ENCODE peak calls at places on chromosomes 16 and 17, in four cellular contexts. K is H1, G is GM12878, N is K562. U is an unnamed sample.

GRCh38 chr16:566475-567361 is at the start of gene NHLRC4:
- DNase-seq in N (peak; percentile 93), G (no peak), K (no peak), U (peak; percentile 54)

GRCh38 chr16:50821586-50821985 is 79.7 kb downstream of the CYLD start:
- DNase-seq in K (peak; percentile 28), G (no peak), N (peak; percentile 14), U (peak; percentile 23)

GRCh38 chr17:8163978-8164814 is 1.4 kb upstream of the VAMP2 start:
- DNase-seq in K (no peak), G (no peak), N (peak; percentile 93), U (peak; percentile 59)

GRCh38 chr17:78272181-78272913 is 40.9 kb downstream of the TMEM235 start:
- DNase-seq in G (no peak), K (no peak), N (peak; percentile 94), U (peak; percentile 90)

GRCh38 chr16:23145186-23145585 is 4.1 kb downstream of the USP31 start:
- DNase-seq in G (no peak), N (no peak), K (no peak), U (no peak)

GRCh38 chr16:15032547-15033308 is 23.1 kb downstream of the NTAN1 start:
- DNase-seq in K (no peak), G (no peak), N (peak; percentile 23), U (peak; percentile 31)

GRCh38 chr16:28823291-28823718 is 506 bp downstream of the ATXN2L start:
- DNase-seq in N (no peak), K (no peak), G (no peak), U (no peak)

GRCh38 chr17:81652901-81653771 is 3.2 kb downstream of the PDE6G start:
- DNase-seq in N (no peak), K (peak; percentile 77), G (no peak), U (no peak)

GRCh38 chr16:88888057-88888777 is 21.8 kb upstream of the PABPN1L start:
- DNase-seq in K (no peak), G (peak; percentile 72), N (peak; percentile 31), U (no peak)

GRCh38 chr16:50747206-50747956 is 5.5 kb downstream of the CYLD start:
- DNase-seq in G (peak; percentile 57), N (no peak), K (no peak), U (no peak)

GRCh38 chr16:22282254-22282892 is 14.8 kb upstream of the POLR3E start:
- DNase-seq in N (peak; percentile 89), G (no peak), K (no peak), U (no peak)

GRCh38 chr17:65100316-65101140 is 36.6 kb upstream of the RGS9 start:
- DNase-seq in N (peak; percentile 86), K (peak; percentile 93), G (peak; percentile 77), U (peak; percentile 47)

GRCh38 chr17:78133971-78134898 is 3.7 kb downstream of the TMC8 start:
- DNase-seq in N (peak; percentile 88), K (peak; percentile 87), G (no peak), U (peak; percentile 12)

GRCh38 chr17:66123163-66123562 is 68.8 kb downstream of the CEP112 start:
- DNase-seq in K (no peak), G (no peak), N (no peak), U (peak; percentile 38)

GRCh38 chr16:52191533-52192134 is 355.3 kb downstream of the TOX3 start:
- DNase-seq in N (peak; percentile 59), G (peak; percentile 15), K (peak; percentile 84), U (peak; percentile 58)

GRCh38 chr16:57081744-57082143 is 10.6 kb upstream of the CPNE2 start:
- DNase-seq in G (no peak), N (no peak), K (no peak), U (no peak)

GRCh38 chr17:15281909-15282308 is 16.8 kb upstream of the PMP22 start:
- DNase-seq in G (no peak), K (no peak), N (no peak), U (no peak)

GRCh38 chr17:79207957-79208356 is 133.3 kb downstream of the ENGASE start:
- DNase-seq in G (no peak), K (no peak), N (no peak), U (no peak)

GRCh38 chr17:78665952-78666920 is 89.0 kb upstream of the DNAH17 start:
- DNase-seq in G (no peak), N (peak; percentile 97), K (no peak), U (no peak)

GRCh38 chr17:39781814-39782213 is 44.1 kb downstream of the GRB7 start:
- DNase-seq in K (no peak), G (no peak), N (no peak), U (no peak)

GRCh38 chr17:62668091-62668804 is 40.8 kb downstream of the MRC2 start:
- DNase-seq in G (no peak), K (no peak), N (no peak), U (no peak)

GRCh38 chr17:80316927-80317705 is 56.5 kb downstream of the RNF213 start:
- DNase-seq in K (no peak), N (no peak), G (no peak), U (no peak)

GRCh38 chr17:8785547-8786412 is 13.4 kb downstream of the MFSD6L start:
- DNase-seq in G (no peak), K (peak; percentile 99), N (peak; percentile 61), U (peak; percentile 56)

GRCh38 chr17:82200743-82201497 is 11.7 kb downstream of the CCDC57 start:
- DNase-seq in K (no peak), N (peak; percentile 88), G (no peak), U (no peak)

GRCh38 chr16:8869212-8869987 is 594 bp upstream of the CARHSP1 start:
- DNase-seq in K (no peak), G (no peak), N (peak; percentile 56), U (no peak)

GRCh38 chr17:8059131-8059530 is 20.3 kb downstream of the ALOX15B start:
- DNase-seq in G (no peak), N (no peak), K (no peak), U (no peak)

GRCh38 chr17:19799796-19800195 is 51.7 kb upstream of the ALDH3A1 start:
- DNase-seq in N (no peak), K (no peak), G (no peak), U (no peak)

GRCh38 chr17:42783778-42784138 is 3.3 kb downstream of the WNK4 start:
- DNase-seq in N (no peak), K (no peak), G (no peak), U (no peak)

GRCh38 chr17:42783062-42783777 is 2.8 kb downstream of the WNK4 start:
- DNase-seq in K (no peak), N (no peak), G (no peak), U (peak; percentile 83)

GRCh38 chr17:42784811-42785592 is 4.6 kb downstream of the WNK4 start:
- DNase-seq in N (no peak), K (no peak), G (no peak), U (no peak)

GRCh38 chr17:42782402-42783061 is 2.1 kb downstream of the WNK4 start:
- DNase-seq in N (no peak), K (no peak), G (no peak), U (no peak)

GRCh38 chr17:42784361-42784760 is 4.0 kb downstream of the WNK4 start:
- DNase-seq in K (no peak), G (no peak), N (no peak), U (no peak)
- TF ChIP-seq CHD1 in K (no peak), G (no peak), N (no peak), U (no peak)

DNA sequence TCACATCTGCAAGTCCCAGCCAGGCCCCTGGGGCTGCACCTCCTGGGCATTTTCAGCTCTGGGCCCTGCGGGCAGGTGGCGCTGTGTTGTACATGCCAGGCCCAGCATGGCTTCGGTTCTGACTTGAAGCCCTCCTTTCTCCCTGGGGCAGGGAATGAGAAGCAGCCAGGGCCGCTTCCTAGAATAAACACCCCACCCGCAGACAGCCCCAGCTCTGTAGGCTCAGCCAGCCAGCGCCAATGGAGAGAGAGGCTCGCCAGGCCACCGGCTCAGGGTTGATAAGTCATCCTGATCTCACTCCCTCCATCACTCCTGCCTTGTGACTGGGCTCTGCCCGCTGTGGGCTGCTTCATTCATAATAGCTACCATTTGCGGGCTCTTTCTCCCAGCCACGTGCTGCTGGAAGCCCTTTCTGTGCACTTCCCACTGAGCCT is 6.0 kb upstream of the GLIS2 start:
- DNase-seq in K (peak; percentile 94), G (no peak), N (no peak), U (peak; percentile 93)
- TF ChIP-seq RAD21 in K (peak; percentile 46), G (peak; percentile 56), N (no peak), U (peak; percentile 57)

DNA sequence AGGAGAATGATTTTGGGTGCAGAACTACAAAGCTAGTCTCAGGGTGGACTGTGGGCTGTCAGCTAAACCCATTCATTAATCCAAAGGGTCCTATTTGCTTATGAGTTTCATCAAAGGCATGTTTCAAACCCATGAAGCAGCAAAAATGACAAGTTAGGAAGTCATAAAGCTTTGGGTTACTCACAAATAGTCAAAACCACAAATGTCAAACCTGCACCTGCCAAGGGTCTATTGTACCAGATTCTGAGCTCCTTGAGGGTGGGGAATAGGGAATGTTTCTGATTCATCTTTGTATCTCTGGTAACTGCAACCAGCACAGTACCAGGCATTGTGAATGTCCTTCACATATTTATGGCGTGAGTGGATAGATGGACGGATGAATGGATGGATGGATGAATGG is 317.7 kb downstream of the MAF start:
- DNase-seq in K (no peak), G (no peak), N (no peak), U (no peak)
- TF ChIP-seq CHD1 in K (no peak), G (no peak), N (no peak), U (no peak)

DNA sequence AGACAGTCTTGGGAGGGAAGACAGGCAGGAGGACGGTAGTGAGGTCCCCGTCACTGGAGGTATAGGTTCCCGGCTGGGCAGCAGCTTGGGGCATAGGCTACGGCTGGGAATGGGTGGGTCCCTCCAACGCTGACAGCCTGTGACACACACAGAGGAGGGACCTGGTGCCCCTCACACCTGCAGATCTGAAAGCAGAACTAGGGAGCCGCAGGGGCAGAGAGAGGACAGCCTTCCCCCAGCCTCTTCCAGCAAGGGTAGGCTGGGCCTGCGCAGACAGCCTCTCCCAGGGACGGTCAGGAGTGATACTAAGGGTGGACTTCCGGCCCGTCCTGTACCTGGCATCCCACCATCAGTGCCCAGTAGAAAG is 2.0 kb downstream of the P2RX1 start:
- DNase-seq in G (peak; percentile 49), N (no peak), K (no peak), U (no peak)
- TF ChIP-seq RAD21 in G (no peak), N (no peak), K (no peak), U (no peak)

DNA sequence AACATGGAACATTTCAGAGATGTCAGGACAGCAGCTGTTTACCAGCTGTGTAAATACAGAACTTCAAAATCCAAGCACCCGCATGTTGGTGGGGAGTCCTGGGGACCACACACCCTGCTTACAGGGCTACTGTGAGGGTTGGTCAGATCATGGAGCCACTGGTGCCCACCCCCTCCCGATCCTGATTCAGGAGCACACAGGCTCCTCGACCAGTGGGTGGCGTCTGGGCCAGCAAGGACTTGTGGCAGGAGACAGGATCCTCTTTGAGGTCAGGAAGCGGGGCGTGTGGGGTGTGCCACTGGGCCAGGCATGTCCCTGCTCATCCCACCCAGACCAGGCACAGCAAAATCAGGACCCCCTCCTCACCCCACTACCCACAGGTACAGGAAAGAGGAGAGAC is 83.6 kb downstream of the SDK2 start:
- DNase-seq in K (no peak), N (no peak), G (no peak), U (no peak)
- TF ChIP-seq CHD1 in K (no peak), N (no peak), G (no peak), U (no peak)

GRCh38 chr17:43456661-43457361 is 27.0 kb upstream of the DHX8 start:
- DNase-seq in N (no peak), G (no peak), K (no peak), U (peak; percentile 44)
- TF ChIP-seq RAD21 in N (no peak), G (no peak), K (no peak), U (no peak)

GRCh38 chr17:6105608-6106007 is 35.4 kb downstream of the WSCD1 start:
- DNase-seq in N (no peak), G (no peak), K (no peak), U (no peak)
- TF ChIP-seq CHD1 in N (no peak), G (no peak), K (no peak), U (no peak)

U was measured in IMR-90.